ENCODE peak calls at places on chromosomes 11 and 22, in five cellular contexts. K is left lung; S is fibroblast of mammary gland; Q is activated T-cell treated with anti-CD3 and anti-CD28 coated beads, Interleukin-2, amount 50 U/mL, for 24 hours; M is adrenal gland. H is an unnamed sample.

GRCh38 chr11:124656759-124657627 is 16.5 kb downstream of the SIAE start:
- DNase-seq in K (no peak), S (no peak), Q (no peak), M (no peak), H (peak)

GRCh38 chr22:44494497-44494896 is 3.5 kb downstream of the RTL6 start:
- DNase-seq in K (no peak), S (no peak), Q (no peak), M (no peak), H (no peak)

GRCh38 chr11:118485273-118485672 is 42.0 kb upstream of the TTC36 start:
- DNase-seq in K (no peak), S (no peak), Q (no peak), M (no peak), H (peak)

GRCh38 chr11:112223125-112223524 is 3.1 kb upstream of the PTS start:
- DNase-seq in K (no peak), S (peak), Q (no peak), M (no peak), H (peak)

GRCh38 chr22:44443641-44444235 is 54.3 kb downstream of the RTL6 start:
- DNase-seq in K (no peak), S (no peak), Q (peak), M (no peak), H (no peak)

GRCh38 chr11:79419120-79419519 is 21.7 kb downstream of the TENM4 start:
- DNase-seq in K (peak), S (peak), Q (no peak), M (peak), H (peak)

GRCh38 chr22:31920306-31920705 is 24.0 kb upstream of the YWHAH start:
- DNase-seq in K (no peak), S (no peak), Q (no peak), M (no peak), H (no peak)

GRCh38 chr22:37818397-37819099 is 4.6 kb upstream of the GALR3 start:
- DNase-seq in K (peak), S (peak), Q (peak), M (peak), H (peak)

GRCh38 chr11:33160147-33160546 is 1.1 kb downstream of the CSTF3 start:
- DNase-seq in K (no peak), S (peak), Q (no peak), M (no peak), H (peak)

GRCh38 chr11:36475192-36475591 is 34.9 kb downstream of the TRAF6 start:
- DNase-seq in K (no peak), S (no peak), Q (no peak), M (no peak), H (peak)

GRCh38 chr11:2668876-2669275 is 30.9 kb downstream of the KCNQ1OT1 start:
- DNase-seq in K (no peak), S (no peak), Q (no peak), M (no peak), H (no peak)

GRCh38 chr11:124402326-124402922 is 3.6 kb upstream of the OR8B3 start:
- DNase-seq in K (peak), S (peak), Q (no peak), M (peak), H (peak)

GRCh38 chr11:118699508-118700220 is 20.2 kb upstream of the TREH start:
- DNase-seq in K (no peak), S (no peak), Q (no peak), M (no peak), H (no peak)

GRCh38 chr11:119416606-119417580 is 6.1 kb downstream of the THY1 start:
- DNase-seq in K (no peak), S (peak), Q (no peak), M (peak), H (peak)

GRCh38 chr11:107999759-108000455 is 8.8 kb upstream of the CUL5 start:
- DNase-seq in K (no peak), S (peak), Q (peak), M (peak), H (peak)

GRCh38 chr11:1531418-1531817 is 40.7 kb downstream of the DUSP8 start:
- DNase-seq in K (no peak), S (no peak), Q (no peak), M (peak), H (peak)

GRCh38 chr22:42270512-42271190 is at the start of gene TCF20:
- DNase-seq in K (peak), S (peak), Q (peak), M (peak), H (peak)

GRCh38 chr22:20604776-20605221 is 97.4 kb downstream of the MED15 start:
- DNase-seq in K (no peak), S (no peak), Q (no peak), M (no peak), H (no peak)

GRCh38 chr11:103659743-103660142 is 376.7 kb upstream of the DDI1 start:
- DNase-seq in K (no peak), S (no peak), Q (no peak), M (no peak), H (peak)

GRCh38 chr11:78749243-78749730 is 174.6 kb upstream of the NARS2 start:
- DNase-seq in K (no peak), S (no peak), Q (no peak), M (no peak), H (no peak)

GRCh38 chr11:65829459-65829858 is 4.3 kb upstream of the SNX32 start:
- DNase-seq in K (no peak), S (no peak), Q (no peak), M (no peak), H (no peak)

GRCh38 chr22:39291501-39291900 is 27.9 kb downstream of the RPL3 start:
- DNase-seq in K (no peak), S (no peak), Q (no peak), M (no peak), H (no peak)

GRCh38 chr11:45786272-45786671 is 18.7 kb upstream of the SLC35C1 start:
- DNase-seq in K (no peak), S (no peak), Q (no peak), M (no peak), H (no peak)

GRCh38 chr11:15806217-15806616 is 550.1 kb downstream of the SOX6 start:
- DNase-seq in K (no peak), S (no peak), Q (no peak), M (no peak), H (no peak)

GRCh38 chr11:134995746-134996145 is 583.7 kb upstream of the B3GAT1 start:
- DNase-seq in K (no peak), S (no peak), Q (no peak), M (no peak), H (no peak)

GRCh38 chr22:37454857-37455686 is 27.8 kb upstream of the ELFN2 start:
- DNase-seq in K (peak), S (peak), Q (no peak), M (peak), H (peak)

GRCh38 chr11:123052884-123053721 is 8.8 kb downstream of the HSPA8 start:
- DNase-seq in K (no peak), S (no peak), Q (no peak), M (no peak), H (no peak)

GRCh38 chr11:83195176-83195531 is 1.6 kb downstream of the ANKRD42 start:
- DNase-seq in K (no peak), S (no peak), Q (no peak), M (no peak), H (peak)

GRCh38 chr22:34722901-34723300 is 343.1 kb upstream of the ISX start:
- DNase-seq in K (no peak), S (no peak), Q (no peak), M (no peak), H (no peak)

GRCh38 chr11:104727768-104728167 is 170.5 kb downstream of the CASP12 start:
- DNase-seq in K (no peak), S (no peak), Q (no peak), M (no peak), H (no peak)

GRCh38 chr22:36144886-36145541 is 15.5 kb downstream of the APOL3 start:
- DNase-seq in K (peak), S (peak), Q (peak), M (peak), H (peak)

GRCh38 chr11:15716550-15716949 is 601.8 kb downstream of the INSC start:
- DNase-seq in K (no peak), S (peak), Q (no peak), M (no peak), H (no peak)

GRCh38 chr11:8335186-8335585 is 71.5 kb upstream of the LMO1 start:
- DNase-seq in K (no peak), S (no peak), Q (no peak), M (no peak), H (no peak)

GRCh38 chr11:85673422-85673821 is 8.5 kb upstream of the CREBZF start:
- DNase-seq in K (no peak), S (no peak), Q (no peak), M (no peak), H (no peak)

GRCh38 chr22:38296372-38296771 is 20.9 kb downstream of the CSNK1E start:
- DNase-seq in K (no peak), S (no peak), Q (no peak), M (peak), H (peak)

GRCh38 chr11:8327761-8328192 is 64.1 kb upstream of the LMO1 start:
- DNase-seq in K (no peak), S (no peak), Q (no peak), M (no peak), H (no peak)

GRCh38 chr11:65842144-65842543 is 8.4 kb downstream of the SNX32 start:
- DNase-seq in K (no peak), S (no peak), Q (no peak), M (no peak), H (no peak)

GRCh38 chr11:103601230-103601846 is 435.1 kb upstream of the DDI1 start:
- DNase-seq in K (no peak), S (peak), Q (no peak), M (peak), H (peak)